ENCODE peak calls at places on chromosome 20, in eight cellular contexts. One of them, this sample, is unnamed.

GRCh38 chr20:59013959-59014608 is 5.1 kb upstream of the TUBB1 start:
- DNase-seq in IMR-90: peak; percentile 81
- DNase-seq in H54: no peak
- DNase-seq in stomach: no peak
- DNase-seq in tibial nerve: no peak
- DNase-seq in sigmoid colon: peak; percentile 33
- DNase-seq in heart left ventricle: no peak
- DNase-seq in prostate gland: no peak
- DNase-seq in this sample: no peak

GRCh38 chr20:44851545-44851944 is 34.0 kb upstream of the YWHAB start:
- DNase-seq in IMR-90: no peak
- DNase-seq in H54: no peak
- DNase-seq in stomach: no peak
- DNase-seq in tibial nerve: no peak
- DNase-seq in sigmoid colon: no peak
- DNase-seq in heart left ventricle: no peak
- DNase-seq in prostate gland: peak; percentile 33
- DNase-seq in this sample: no peak

GRCh38 chr20:24766826-24767622 is 182.0 kb upstream of the CST7 start:
- DNase-seq in IMR-90: no peak
- DNase-seq in H54: no peak
- DNase-seq in stomach: peak; percentile 17
- DNase-seq in tibial nerve: no peak
- DNase-seq in sigmoid colon: no peak
- DNase-seq in heart left ventricle: no peak
- DNase-seq in prostate gland: no peak
- DNase-seq in this sample: no peak

GRCh38 chr20:59453634-59454241 is 150.6 kb upstream of the PHACTR3 start:
- DNase-seq in IMR-90: no peak
- DNase-seq in H54: no peak
- DNase-seq in stomach: no peak
- DNase-seq in tibial nerve: no peak
- DNase-seq in sigmoid colon: no peak
- DNase-seq in heart left ventricle: peak; percentile 55
- DNase-seq in prostate gland: no peak
- DNase-seq in this sample: no peak

GRCh38 chr20:6579824-6580223 is 187.7 kb upstream of the BMP2 start:
- DNase-seq in IMR-90: no peak
- DNase-seq in H54: no peak
- DNase-seq in stomach: no peak
- DNase-seq in tibial nerve: no peak
- DNase-seq in sigmoid colon: no peak
- DNase-seq in heart left ventricle: no peak
- DNase-seq in prostate gland: no peak
- DNase-seq in this sample: no peak

GRCh38 chr20:58880994-58881752 is 28.7 kb downstream of the GNAS start:
- DNase-seq in IMR-90: no peak
- DNase-seq in H54: no peak
- DNase-seq in stomach: no peak
- DNase-seq in tibial nerve: no peak
- DNase-seq in sigmoid colon: no peak
- DNase-seq in heart left ventricle: no peak
- DNase-seq in prostate gland: no peak
- DNase-seq in this sample: no peak

GRCh38 chr20:44615876-44616603 is 33.7 kb downstream of the PKIG start:
- DNase-seq in IMR-90: no peak
- DNase-seq in H54: no peak
- DNase-seq in stomach: no peak
- DNase-seq in tibial nerve: no peak
- DNase-seq in sigmoid colon: no peak
- DNase-seq in heart left ventricle: peak; percentile 57
- DNase-seq in prostate gland: no peak
- DNase-seq in this sample: no peak

GRCh38 chr20:43694763-43695162 is 27.8 kb downstream of the MYBL2 start:
- DNase-seq in IMR-90: no peak
- DNase-seq in H54: no peak
- DNase-seq in stomach: no peak
- DNase-seq in tibial nerve: no peak
- DNase-seq in sigmoid colon: no peak
- DNase-seq in heart left ventricle: no peak
- DNase-seq in prostate gland: no peak
- DNase-seq in this sample: no peak

GRCh38 chr20:24999568-24999967 is 7.0 kb upstream of the APMAP start:
- DNase-seq in IMR-90: no peak
- DNase-seq in H54: no peak
- DNase-seq in stomach: no peak
- DNase-seq in tibial nerve: no peak
- DNase-seq in sigmoid colon: peak; percentile 28
- DNase-seq in heart left ventricle: peak; percentile 12
- DNase-seq in prostate gland: no peak
- DNase-seq in this sample: no peak

GRCh38 chr20:37245671-37246237 is 15.9 kb downstream of the GHRH start:
- DNase-seq in IMR-90: no peak
- DNase-seq in H54: no peak
- DNase-seq in stomach: no peak
- DNase-seq in tibial nerve: no peak
- DNase-seq in sigmoid colon: no peak
- DNase-seq in heart left ventricle: no peak
- DNase-seq in prostate gland: no peak
- DNase-seq in this sample: no peak

GRCh38 chr20:38167466-38167850 is 2.4 kb upstream of the TGM2 start:
- DNase-seq in IMR-90: no peak
- DNase-seq in H54: no peak
- DNase-seq in stomach: no peak
- DNase-seq in tibial nerve: no peak
- DNase-seq in sigmoid colon: peak; percentile 44
- DNase-seq in heart left ventricle: no peak
- DNase-seq in prostate gland: no peak
- DNase-seq in this sample: no peak

GRCh38 chr20:2741881-2742280 is 49.3 kb downstream of the EBF4 start:
- DNase-seq in IMR-90: no peak
- DNase-seq in H54: no peak
- DNase-seq in stomach: no peak
- DNase-seq in tibial nerve: no peak
- DNase-seq in sigmoid colon: no peak
- DNase-seq in heart left ventricle: no peak
- DNase-seq in prostate gland: no peak
- DNase-seq in this sample: no peak

GRCh38 chr20:37989601-37990001 is 43.7 kb downstream of the TTI1 start:
- DNase-seq in IMR-90: no peak
- DNase-seq in H54: no peak
- DNase-seq in stomach: peak; percentile 86
- DNase-seq in tibial nerve: no peak
- DNase-seq in sigmoid colon: no peak
- DNase-seq in heart left ventricle: peak; percentile 53
- DNase-seq in prostate gland: peak; percentile 76
- DNase-seq in this sample: peak; percentile 59

GRCh38 chr20:7967199-7967844 is 27.1 kb upstream of the HAO1 start:
- DNase-seq in IMR-90: peak; percentile 6
- DNase-seq in H54: no peak
- DNase-seq in stomach: no peak
- DNase-seq in tibial nerve: peak; percentile 19
- DNase-seq in sigmoid colon: no peak
- DNase-seq in heart left ventricle: no peak
- DNase-seq in prostate gland: peak; percentile 13
- DNase-seq in this sample: no peak

GRCh38 chr20:12914804-12915203 is 94.0 kb upstream of the SPTLC3 start:
- DNase-seq in IMR-90: no peak
- DNase-seq in H54: no peak
- DNase-seq in stomach: no peak
- DNase-seq in tibial nerve: no peak
- DNase-seq in sigmoid colon: no peak
- DNase-seq in heart left ventricle: no peak
- DNase-seq in prostate gland: no peak
- DNase-seq in this sample: no peak

GRCh38 chr20:56631318-56631989 is 2.3 kb downstream of the TFAP2C start:
- DNase-seq in IMR-90: no peak
- DNase-seq in H54: no peak
- DNase-seq in stomach: no peak
- DNase-seq in tibial nerve: no peak
- DNase-seq in sigmoid colon: no peak
- DNase-seq in heart left ventricle: no peak
- DNase-seq in prostate gland: no peak
- DNase-seq in this sample: no peak

GRCh38 chr20:8305449-8305978 is 173.4 kb downstream of the PLCB1 start:
- DNase-seq in IMR-90: peak; percentile 33
- DNase-seq in H54: peak; percentile 6
- DNase-seq in stomach: peak; percentile 71
- DNase-seq in tibial nerve: peak; percentile 25
- DNase-seq in sigmoid colon: no peak
- DNase-seq in heart left ventricle: peak; percentile 27
- DNase-seq in prostate gland: peak; percentile 21
- DNase-seq in this sample: peak; percentile 10

GRCh38 chr20:57560554-57561355 is at the start of gene PCK1:
- DNase-seq in IMR-90: peak; percentile 1
- DNase-seq in H54: peak; percentile 30
- DNase-seq in stomach: peak; percentile 80
- DNase-seq in tibial nerve: peak; percentile 65
- DNase-seq in sigmoid colon: no peak
- DNase-seq in heart left ventricle: peak; percentile 53
- DNase-seq in prostate gland: no peak
- DNase-seq in this sample: no peak

GRCh38 chr20:48006036-48006833 is 221.0 kb upstream of the SULF2 start:
- DNase-seq in IMR-90: no peak
- DNase-seq in H54: no peak
- DNase-seq in stomach: no peak
- DNase-seq in tibial nerve: no peak
- DNase-seq in sigmoid colon: no peak
- DNase-seq in heart left ventricle: no peak
- DNase-seq in prostate gland: no peak
- DNase-seq in this sample: no peak

GRCh38 chr20:38779247-38780097 is 26.0 kb upstream of the PPP1R16B start:
- DNase-seq in IMR-90: no peak
- DNase-seq in H54: no peak
- DNase-seq in stomach: no peak
- DNase-seq in tibial nerve: no peak
- DNase-seq in sigmoid colon: no peak
- DNase-seq in heart left ventricle: no peak
- DNase-seq in prostate gland: no peak
- DNase-seq in this sample: no peak

GRCh38 chr20:13839421-13840092 is 54.7 kb downstream of the NDUFAF5 start:
- DNase-seq in IMR-90: peak; percentile 41
- DNase-seq in H54: no peak
- DNase-seq in stomach: no peak
- DNase-seq in tibial nerve: peak; percentile 11
- DNase-seq in sigmoid colon: no peak
- DNase-seq in heart left ventricle: no peak
- DNase-seq in prostate gland: no peak
- DNase-seq in this sample: no peak

GRCh38 chr20:49715466-49715865 is 1.8 kb upstream of the B4GALT5 start:
- DNase-seq in IMR-90: no peak
- DNase-seq in H54: no peak
- DNase-seq in stomach: no peak
- DNase-seq in tibial nerve: no peak
- DNase-seq in sigmoid colon: no peak
- DNase-seq in heart left ventricle: no peak
- DNase-seq in prostate gland: no peak
- DNase-seq in this sample: no peak
- TF ChIP-seq POLR2A in IMR-90: no peak
- TF ChIP-seq POLR2A in H54: no peak
- TF ChIP-seq POLR2A in stomach: no peak
- TF ChIP-seq POLR2A in tibial nerve: no peak
- TF ChIP-seq POLR2A in sigmoid colon: no peak
- TF ChIP-seq POLR2A in heart left ventricle: no peak
- TF ChIP-seq POLR2A in prostate gland: no peak
- TF ChIP-seq POLR2A in this sample: no peak

DNA sequence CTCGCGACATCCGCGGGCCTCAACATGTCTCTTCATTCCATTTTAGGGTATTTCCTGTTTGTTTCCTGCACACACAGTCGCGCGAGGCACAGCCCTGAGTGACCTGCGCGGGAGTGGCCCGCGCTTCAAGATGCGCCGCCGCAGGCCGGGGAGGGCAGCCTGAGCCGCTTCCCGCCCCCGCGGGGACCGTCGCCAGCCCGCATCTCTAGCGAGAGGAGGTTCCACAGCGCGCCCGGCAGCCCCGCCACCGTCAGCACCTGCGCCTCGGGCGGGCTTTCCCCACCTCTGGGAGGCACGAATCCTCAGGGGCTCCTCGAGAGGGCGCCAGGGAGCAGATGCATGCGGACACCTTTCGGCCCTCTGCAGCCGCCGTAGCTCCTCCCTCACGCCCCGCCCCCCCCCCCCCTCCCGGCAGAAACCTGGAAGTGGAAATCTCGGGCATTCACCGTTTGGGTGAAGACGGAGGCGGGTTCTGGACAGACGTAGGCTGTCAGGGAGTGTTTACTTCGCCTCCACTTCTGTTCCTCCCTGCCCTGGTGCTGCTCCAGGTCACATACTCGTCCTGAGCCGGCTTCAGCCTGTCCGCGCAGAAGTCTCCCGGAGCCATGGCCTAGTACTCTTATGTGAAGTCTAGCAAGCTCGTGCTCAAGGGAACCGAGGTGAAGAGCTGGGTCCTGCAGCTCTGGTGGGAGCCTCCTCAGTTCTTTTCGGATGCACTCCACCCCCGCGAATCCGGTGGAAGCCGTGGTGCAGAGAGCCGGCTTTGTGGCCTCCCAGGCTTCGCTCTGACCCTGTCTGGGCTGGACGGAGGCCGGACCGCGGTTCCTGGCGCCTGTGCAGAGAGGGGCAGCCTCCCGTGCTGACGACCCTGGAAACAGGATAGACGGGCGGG is 880.5 kb upstream of the DEFB115 start:
- DNase-seq in IMR-90: peak; percentile 79
- DNase-seq in H54: peak; percentile 40
- DNase-seq in stomach: peak; percentile 58
- DNase-seq in tibial nerve: peak; percentile 54
- DNase-seq in sigmoid colon: peak; percentile 76
- DNase-seq in heart left ventricle: peak; percentile 90
- DNase-seq in prostate gland: peak; percentile 82
- DNase-seq in this sample: peak; percentile 65
- TF ChIP-seq POLR2A in IMR-90: peak; percentile 75
- TF ChIP-seq POLR2A in H54: peak; percentile 84
- TF ChIP-seq POLR2A in stomach: no peak
- TF ChIP-seq POLR2A in tibial nerve: no peak
- TF ChIP-seq POLR2A in sigmoid colon: no peak
- TF ChIP-seq POLR2A in heart left ventricle: no peak
- TF ChIP-seq POLR2A in prostate gland: peak; percentile 38
- TF ChIP-seq POLR2A in this sample: no peak

GRCh38 chr20:45892828-45893500 is 1.8 kb downstream of the CTSA start:
- DNase-seq in IMR-90: no peak
- DNase-seq in H54: no peak
- DNase-seq in stomach: no peak
- DNase-seq in tibial nerve: no peak
- DNase-seq in sigmoid colon: no peak
- DNase-seq in heart left ventricle: no peak
- DNase-seq in prostate gland: no peak
- DNase-seq in this sample: no peak
- TF ChIP-seq POLR2A in IMR-90: no peak
- TF ChIP-seq POLR2A in H54: no peak
- TF ChIP-seq POLR2A in stomach: no peak
- TF ChIP-seq POLR2A in tibial nerve: no peak
- TF ChIP-seq POLR2A in sigmoid colon: no peak
- TF ChIP-seq POLR2A in heart left ventricle: no peak
- TF ChIP-seq POLR2A in prostate gland: no peak
- TF ChIP-seq POLR2A in this sample: no peak

GRCh38 chr20:53623454-53624206 is 30.0 kb upstream of the ZNF217 start:
- DNase-seq in IMR-90: peak; percentile 77
- DNase-seq in H54: peak; percentile 34
- DNase-seq in stomach: peak; percentile 63
- DNase-seq in tibial nerve: peak; percentile 76
- DNase-seq in sigmoid colon: peak; percentile 87
- DNase-seq in heart left ventricle: peak; percentile 76
- DNase-seq in prostate gland: peak; percentile 69
- DNase-seq in this sample: peak; percentile 83
- TF ChIP-seq POLR2A in IMR-90: peak; percentile 66
- TF ChIP-seq POLR2A in H54: peak; percentile 61
- TF ChIP-seq POLR2A in stomach: no peak
- TF ChIP-seq POLR2A in tibial nerve: no peak
- TF ChIP-seq POLR2A in sigmoid colon: peak; percentile 14
- TF ChIP-seq POLR2A in heart left ventricle: peak; percentile 34
- TF ChIP-seq POLR2A in prostate gland: no peak
- TF ChIP-seq POLR2A in this sample: peak; percentile 56